ENCODE peak calls at places on chromosomes 2 and 18, in four cellular contexts. A is HepG2, X is GM12878, K is H1. O is an unnamed sample.

GRCh38 chr2:240766072-240766471 is 53.9 kb downstream of the KIF1A start:
- DNase-seq in A (no peak), X (no peak), K (no peak), O (no peak)

GRCh38 chr2:118049140-118050128 is 35.6 kb upstream of the CCDC93 start:
- DNase-seq in A (no peak), X (peak; percentile 38), K (no peak), O (no peak)

GRCh38 chr2:234512884-234513669 is 16.2 kb upstream of the ARL4C start:
- DNase-seq in A (no peak), X (no peak), K (no peak), O (no peak)

GRCh38 chr2:155904720-155905119 is 427.8 kb downstream of the NR4A2 start:
- DNase-seq in A (no peak), X (no peak), K (no peak), O (no peak)

GRCh38 chr2:98153402-98153938 is 66.5 kb downstream of the VWA3B start:
- DNase-seq in A (no peak), X (no peak), K (no peak), O (no peak)

GRCh38 chr18:48037481-48038271 is 107.2 kb upstream of the SMAD2 start:
- DNase-seq in A (no peak), X (no peak), K (no peak), O (no peak)

GRCh38 chr2:239311132-239312040 is 89.4 kb downstream of the HDAC4 start:
- DNase-seq in A (no peak), X (no peak), K (no peak), O (no peak)

GRCh38 chr18:28960146-28960545 is 783.2 kb upstream of the CDH2 start:
- DNase-seq in A (no peak), X (no peak), K (no peak), O (no peak)

GRCh38 chr18:55781481-55781957 is 193.5 kb upstream of the TCF4 start:
- DNase-seq in A (no peak), X (no peak), K (no peak), O (no peak)

DNA sequence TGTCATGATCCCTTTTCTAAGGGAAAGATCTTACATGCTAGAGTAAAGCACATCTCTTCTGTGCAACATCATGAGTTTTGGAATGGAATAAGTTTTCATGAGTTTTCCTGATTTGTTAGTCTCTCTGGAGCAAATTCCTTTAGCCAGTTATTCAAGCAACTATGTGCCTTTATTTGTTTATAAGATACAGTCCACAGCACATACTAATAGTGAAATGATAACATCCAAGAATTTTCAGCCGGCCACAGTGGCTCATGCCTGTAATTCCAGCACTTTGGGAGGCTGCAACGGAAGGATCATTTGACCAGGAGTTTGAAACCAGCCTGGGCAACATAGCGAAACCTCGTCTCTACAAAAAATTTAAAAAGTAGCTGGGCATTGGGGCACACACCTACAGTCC is 82.0 kb upstream of the LTBP1 start:
- DNase-seq in A (no peak), X (no peak), K (no peak), O (no peak)
- TF ChIP-seq TAF1 in A (no peak), X (no peak), K (no peak), O (no peak)

DNA sequence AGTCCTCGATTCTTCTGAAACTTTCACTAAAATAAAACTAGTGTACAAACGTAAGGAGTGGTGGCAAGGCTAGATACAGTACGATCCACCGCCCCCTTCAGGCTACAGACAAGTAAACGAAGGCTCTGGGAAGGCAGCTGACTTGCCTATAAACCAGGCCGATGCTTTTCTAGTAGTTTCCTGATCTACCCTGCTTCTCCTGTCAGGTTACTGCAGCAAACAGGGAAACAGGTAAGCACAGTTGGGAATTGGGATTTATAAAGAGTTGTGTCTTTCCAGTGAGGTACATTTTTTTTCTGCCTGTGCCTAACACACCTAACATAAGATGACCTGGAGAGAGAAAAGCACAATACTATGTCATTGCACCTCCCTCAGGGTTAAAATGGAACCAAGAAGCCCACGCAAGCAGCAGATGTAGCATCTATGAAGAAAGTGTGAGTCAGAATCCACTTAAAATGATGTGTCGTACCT is 108.6 kb downstream of the UXS1 start:
- DNase-seq in A (peak; percentile 38), X (no peak), K (no peak), O (no peak)
- TF ChIP-seq TAF1 in A (no peak), X (no peak), K (no peak), O (no peak)

GRCh38 chr2:231709981-231710750 is 1.8 kb downstream of the PTMA start:
- DNase-seq in A (peak; percentile 78), X (peak; percentile 28), K (no peak), O (peak; percentile 78)
- TF ChIP-seq TAF1 in A (peak; percentile 72), X (peak; percentile 87), K (peak; percentile 66), O (peak; percentile 82)

GRCh38 chr2:128639693-128640092 is 321.0 kb upstream of the HS6ST1 start:
- DNase-seq in A (no peak), X (no peak), K (no peak), O (no peak)

GRCh38 chr2:128640847-128641360 is 322.2 kb upstream of the HS6ST1 start:
- DNase-seq in A (no peak), X (no peak), K (no peak), O (no peak)

GRCh38 chr2:128641421-128642095 is 322.9 kb upstream of the HS6ST1 start:
- DNase-seq in A (no peak), X (no peak), K (no peak), O (no peak)

GRCh38 chr2:128638741-128639477 is 320.2 kb upstream of the HS6ST1 start:
- DNase-seq in A (no peak), X (no peak), K (peak; percentile 88), O (no peak)

GRCh38 chr2:128640166-128640846 is 321.6 kb upstream of the HS6ST1 start:
- DNase-seq in A (no peak), X (no peak), K (no peak), O (no peak)
- TF ChIP-seq TAF1 in A (no peak), X (no peak), K (no peak), O (no peak)

DNA sequence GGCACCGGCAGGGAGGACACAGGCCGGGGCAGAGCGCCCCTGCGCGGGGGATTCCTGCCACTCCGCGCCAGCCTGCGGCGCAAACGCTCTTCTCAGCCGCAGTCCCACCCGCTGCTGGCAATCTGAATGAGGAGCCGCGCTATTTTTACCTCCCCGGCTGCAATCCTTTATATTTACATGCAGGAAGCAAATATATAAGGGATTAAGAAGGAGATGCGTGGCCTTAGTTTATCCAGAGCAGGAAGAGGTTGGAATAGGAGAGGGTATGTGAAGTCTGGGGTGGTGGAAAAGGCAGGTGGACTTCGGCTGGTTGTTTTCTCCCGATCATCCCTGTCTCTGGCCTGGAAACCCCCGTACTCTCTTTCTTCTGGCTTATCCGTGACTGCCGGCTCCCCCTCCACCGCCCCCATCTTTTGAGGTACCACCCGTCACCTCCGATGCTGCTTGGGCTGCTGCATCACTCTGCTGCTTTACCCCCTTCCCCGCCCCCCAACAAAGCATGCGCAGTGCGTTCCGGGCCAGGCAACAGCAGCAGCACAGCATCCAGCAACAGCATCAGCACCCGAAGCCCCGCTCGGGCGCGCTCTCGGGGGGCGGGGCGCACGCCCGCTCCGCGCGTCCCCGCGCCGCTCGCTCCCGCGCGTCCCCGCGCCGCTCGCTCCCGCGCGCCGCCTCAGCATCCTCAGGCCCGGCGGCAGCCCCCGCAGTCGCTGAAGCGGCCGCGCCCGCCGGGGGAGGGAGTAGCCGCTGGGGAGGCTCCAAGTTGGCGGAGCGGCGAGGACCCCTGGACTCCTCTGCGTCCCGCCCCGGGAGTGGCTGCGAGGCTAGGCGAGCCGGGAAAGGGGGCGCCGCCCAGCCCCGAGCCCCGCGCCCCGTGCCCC is at the start of gene ADAM23:
- DNase-seq in A (no peak), X (no peak), K (peak; percentile 39), O (peak; percentile 65)
- TF ChIP-seq TAF1 in A (no peak), X (no peak), K (peak; percentile 61), O (no peak)

GRCh38 chr2:105403241-105403784 is 4.5 kb upstream of the FHL2 start:
- DNase-seq in A (no peak), X (no peak), K (no peak), O (no peak)
- TF ChIP-seq TAF1 in A (no peak), X (no peak), K (no peak), O (no peak)

GRCh38 chr18:58337285-58337684 is 291.6 kb downstream of the ALPK2 start:
- DNase-seq in A (no peak), X (no peak), K (no peak), O (no peak)

GRCh38 chr18:58334061-58334460 is 290.0 kb downstream of the NEDD4L start:
- DNase-seq in A (no peak), X (no peak), K (no peak), O (no peak)

GRCh38 chr18:58336605-58337004 is 292.3 kb downstream of the ALPK2 start:
- DNase-seq in A (no peak), X (no peak), K (no peak), O (no peak)

GRCh38 chr18:58335223-58335622 is 291.2 kb downstream of the NEDD4L start:
- DNase-seq in A (no peak), X (no peak), K (no peak), O (no peak)

DNA sequence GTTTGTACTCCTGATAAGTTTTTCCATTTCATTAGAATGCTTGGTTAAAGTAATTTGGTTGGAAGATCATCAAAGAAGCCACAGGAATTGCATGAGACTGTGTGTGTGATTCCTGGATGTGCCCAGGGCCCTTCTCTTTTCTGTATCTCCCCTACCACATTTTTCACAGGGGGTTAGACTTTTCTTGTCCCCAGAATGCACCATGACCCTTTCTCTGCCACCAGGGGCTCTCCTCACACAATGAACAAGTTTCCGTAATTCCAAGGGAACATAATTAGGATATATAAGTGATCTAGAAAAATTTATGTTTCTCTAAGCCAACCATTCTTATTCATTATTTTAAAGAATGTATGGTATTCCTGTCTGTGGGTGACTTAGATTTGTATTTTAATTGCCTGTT is 291.8 kb downstream of the NEDD4L start:
- DNase-seq in A (no peak), X (no peak), K (no peak), O (no peak)
- TF ChIP-seq TAF1 in A (no peak), X (no peak), K (no peak), O (no peak)

O was measured in GM12891.